ENCODE peak calls at places on chromosomes 3 and 15, in ten cellular contexts. D, J, R, Z, B, F, P, T, O and H are unnamed samples.

GRCh38 chr15:31606942-31607497 is 280.4 kb downstream of the KLF13 start:
- DNase-seq in R (no peak), B (no peak), J (no peak), D (no peak), Z (no peak), F (no peak), P (no peak), O (no peak), T (no peak), H (no peak)

GRCh38 chr15:50544368-50544767 is 2.1 kb downstream of the USP50 start:
- DNase-seq in B (no peak), O (no peak), R (no peak), T (no peak), J (no peak), Z (no peak), D (no peak), F (no peak), P (no peak), H (no peak)

GRCh38 chr15:26628879-26629529 is 143.9 kb downstream of the GABRB3 start:
- DNase-seq in T (peak; percentile 22), J (no peak), O (no peak), Z (no peak), P (no peak), B (no peak), F (no peak), R (peak; percentile 97), D (no peak), H (no peak)

GRCh38 chr3:106913111-106913698 is 464.0 kb upstream of the CCDC54 start:
- DNase-seq in Z (peak; percentile 6), B (no peak), P (no peak), R (peak; percentile 82), J (no peak), F (peak; percentile 5), O (peak; percentile 11), D (no peak), T (peak; percentile 49), H (peak; percentile 10)

GRCh38 chr15:75650908-75651809 is 3.4 kb downstream of the SNX33 start:
- DNase-seq in T (peak; percentile 41), D (no peak), B (no peak), O (no peak), Z (peak; percentile 52), R (peak; percentile 41), F (no peak), J (no peak), P (peak; percentile 90), H (no peak)

GRCh38 chr3:21954709-21955108 is 203.7 kb upstream of the ZNF385D start:
- DNase-seq in Z (peak; percentile 92), D (no peak), B (no peak), R (no peak), F (no peak), T (peak; percentile 83), J (no peak), P (no peak), O (no peak), H (no peak)

GRCh38 chr15:69758810-69759410 is 306.3 kb downstream of the RPLP1 start:
- DNase-seq in P (no peak), F (no peak), R (peak; percentile 85), Z (peak; percentile 58), D (peak; percentile 83), J (no peak), T (peak; percentile 84), O (no peak), B (no peak), H (no peak)

GRCh38 chr15:92672102-92672501 is 16.5 kb upstream of the FAM174B start:
- DNase-seq in Z (no peak), R (no peak), T (no peak), P (no peak), O (no peak), D (no peak), J (no peak), B (no peak), F (no peak), H (no peak)

GRCh38 chr3:73603771-73604171 is 21.0 kb downstream of the PDZRN3 start:
- DNase-seq in B (no peak), R (no peak), Z (peak; percentile 56), T (peak; percentile 43), O (no peak), F (no peak), P (no peak), D (no peak), J (no peak), H (no peak)

GRCh38 chr3:2929574-2929973 is 180.6 kb downstream of the IL5RA start:
- DNase-seq in P (no peak), R (peak; percentile 50), Z (no peak), O (no peak), T (no peak), D (no peak), J (no peak), F (no peak), B (no peak), H (no peak)

GRCh38 chr3:186991470-186991869 is 61.1 kb downstream of the ST6GAL1 start:
- DNase-seq in T (no peak), F (no peak), O (no peak), J (no peak), Z (no peak), B (no peak), P (no peak), D (no peak), R (no peak), H (no peak)

GRCh38 chr3:126036056-126036549 is 47.8 kb downstream of the SLC41A3 start:
- DNase-seq in Z (no peak), B (no peak), O (no peak), R (no peak), F (no peak), T (no peak), P (peak; percentile 48), D (no peak), J (no peak), H (no peak)

GRCh38 chr3:10419637-10420232 is 85.7 kb downstream of the ATP2B2 start:
- DNase-seq in Z (no peak), B (no peak), R (peak; percentile 54), F (peak; percentile 56), J (no peak), T (no peak), O (no peak), D (peak; percentile 45), P (no peak), H (no peak)

GRCh38 chr15:72968531-72968922 is 83.7 kb upstream of the NEO1 start:
- DNase-seq in R (no peak), O (no peak), F (no peak), J (no peak), B (peak; percentile 51), T (peak; percentile 52), D (no peak), P (no peak), Z (peak; percentile 17), H (peak; percentile 14)

GRCh38 chr15:68439506-68439905 is 7.5 kb upstream of the ITGA11 start:
- DNase-seq in D (no peak), J (no peak), R (no peak), O (no peak), Z (no peak), B (no peak), T (no peak), F (no peak), P (peak; percentile 15), H (no peak)